ENCODE peak calls at places on chromosomes 16 and 17, in six cellular contexts. X is psoas muscle, Q is body of pancreas, G is thoracic aorta, N is cardiac muscle cell, E is ovary. C is an unnamed sample.

GRCh38 chr17:82881900-82882714 is 42.3 kb upstream of the ZNF750 start:
- DNase-seq in X (peak; percentile 85), Q (peak; percentile 50), G (no peak), N (no peak), E (no peak), C (peak; percentile 57)

GRCh38 chr17:74118504-74118903 is 85.0 kb upstream of the RPL38 start:
- DNase-seq in X (no peak), Q (no peak), G (no peak), N (peak; percentile 67), E (no peak), C (no peak)

GRCh38 chr16:2520097-2520783 is at the start of gene AMDHD2:
- DNase-seq in X (peak; percentile 95), Q (peak; percentile 87), G (peak; percentile 77), N (peak; percentile 96), E (peak; percentile 92), C (peak; percentile 94)

GRCh38 chr16:57007050-57007449 is 17.7 kb downstream of the NLRC5 start:
- DNase-seq in X (no peak), Q (no peak), G (no peak), N (no peak), E (no peak), C (no peak)

GRCh38 chr17:42659079-42659931 is at the start of gene TUBG2:
- DNase-seq in X (peak; percentile 91), Q (peak; percentile 89), G (no peak), N (peak; percentile 95), E (peak; percentile 93), C (peak; percentile 89)

GRCh38 chr17:44005865-44006580 is 1.6 kb downstream of the NAGS start:
- DNase-seq in X (peak; percentile 61), Q (peak; percentile 44), G (no peak), N (peak; percentile 35), E (peak; percentile 54), C (no peak)

GRCh38 chr17:53722407-53722806 is 100.3 kb upstream of the KIF2B start:
- DNase-seq in X (no peak), Q (no peak), G (no peak), N (no peak), E (no peak), C (no peak)

GRCh38 chr16:66927918-66928649 is 2.7 kb upstream of the RRAD start:
- DNase-seq in X (peak; percentile 92), Q (no peak), G (no peak), N (no peak), E (no peak), C (no peak)

GRCh38 chr17:44901323-44901965 is 2.2 kb upstream of the EFTUD2 start:
- DNase-seq in X (no peak), Q (no peak), G (no peak), N (no peak), E (no peak), C (no peak)

GRCh38 chr17:60473788-60474187 is 51.5 kb downstream of the CHCT1 start:
- DNase-seq in X (no peak), Q (no peak), G (no peak), N (no peak), E (no peak), C (no peak)

GRCh38 chr17:81681672-81682071 is 1.9 kb downstream of the ARL16 start:
- DNase-seq in X (peak; percentile 50), Q (peak; percentile 42), G (no peak), N (no peak), E (no peak), C (no peak)

DNA sequence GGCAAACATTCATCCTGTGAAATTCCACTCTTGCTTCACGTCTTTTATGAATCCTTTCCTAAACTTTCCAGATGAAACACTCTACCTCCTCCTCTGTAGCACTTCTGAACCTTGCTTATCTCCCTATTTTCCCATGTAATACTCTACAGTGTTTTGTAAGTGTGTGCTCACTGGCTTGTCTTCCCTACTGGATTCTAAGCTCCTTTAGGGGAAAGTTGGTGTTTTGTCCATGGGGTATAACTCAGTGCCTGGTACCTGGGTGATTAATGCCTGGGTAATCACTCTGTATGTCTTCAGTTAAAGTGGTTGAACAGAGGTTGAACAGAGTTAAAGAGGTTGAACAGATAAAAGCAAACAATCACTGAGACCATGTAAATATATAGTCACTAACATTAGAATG is 3.8 kb upstream of the KAT7 start:
- DNase-seq in X (no peak), Q (no peak), G (no peak), N (no peak), E (no peak), C (no peak)
- TF ChIP-seq CTCF in X (no peak), Q (no peak), G (no peak), N (no peak), E (no peak), C (no peak)

DNA sequence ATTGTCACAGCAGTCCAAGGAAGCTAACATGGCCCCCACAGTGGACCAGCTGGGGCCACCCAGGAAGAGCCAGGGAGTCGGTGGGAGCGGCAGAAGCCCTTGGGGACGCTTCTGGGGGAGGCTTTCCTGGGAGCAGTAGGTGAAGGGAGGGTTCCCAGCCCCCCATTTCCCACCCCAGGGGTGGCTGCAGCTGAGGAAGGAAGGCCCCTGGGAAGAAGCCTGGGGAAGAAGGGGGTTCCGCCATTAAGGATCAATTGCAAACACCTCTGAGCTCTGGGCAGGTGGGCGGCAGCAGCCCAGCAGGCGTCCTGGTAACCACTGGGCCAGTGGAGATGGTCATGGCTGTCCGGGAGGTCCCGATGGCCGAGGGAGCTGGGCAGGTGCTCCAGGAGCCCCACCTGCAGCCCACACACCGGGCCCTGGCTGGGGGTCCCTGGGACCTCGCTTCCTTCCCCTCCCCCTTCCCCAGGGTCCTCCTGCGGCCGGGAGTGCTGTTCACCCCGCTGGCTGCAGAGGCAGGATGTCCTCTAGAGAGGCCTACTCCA is 592 bp upstream of the PERCC1 start:
- DNase-seq in X (no peak), Q (no peak), G (no peak), N (no peak), E (no peak), C (no peak)
- H3K27me3 ChIP-seq in X (no peaks in the 10 kb centered on the region), Q (no peaks in the 10 kb centered on the region), G (no peaks in the 10 kb centered on the region), N (no peaks in the 10 kb centered on the region), E (no peaks in the 10 kb centered on the region), C (no peaks in the 10 kb centered on the region)

GRCh38 chr17:6853764-6854442 is 22.4 kb upstream of the TEKT1 start:
- DNase-seq in X (no peak), Q (no peak), G (no peak), N (no peak), E (no peak), C (no peak)
- H3K4me3 ChIP-seq in X (no peak overlapping the region), Q (no peak overlapping the region), G (no peak overlapping the region), N (no peak overlapping the region), E (no peak overlapping the region), C (no peak overlapping the region)

DNA sequence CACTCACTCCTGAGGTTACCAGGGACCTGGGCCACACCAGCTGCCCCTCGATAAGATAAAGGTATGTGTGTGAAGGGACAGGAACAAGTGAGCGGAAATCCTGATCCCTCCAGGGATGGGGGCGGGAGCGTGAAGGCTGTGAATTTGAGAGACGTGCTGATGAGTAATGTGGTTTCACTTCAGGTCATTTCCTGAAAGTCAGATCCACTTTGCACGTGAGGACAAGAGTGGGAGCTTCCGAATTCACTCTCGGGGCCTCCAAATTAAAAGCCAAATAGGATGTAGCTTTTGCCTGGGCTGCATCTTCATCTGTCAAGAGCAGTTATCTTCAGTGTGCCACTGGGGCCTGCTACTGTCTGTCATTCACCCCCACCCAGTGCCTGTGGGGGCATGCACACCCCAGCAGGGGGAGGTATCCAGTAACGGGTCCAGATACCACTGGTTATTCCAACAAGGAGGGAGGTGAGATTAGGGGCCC is 87.4 kb upstream of the LHX1 start:
- DNase-seq in X (no peak), Q (no peak), G (no peak), N (peak; percentile 14), E (no peak), C (no peak)
- TF ChIP-seq CTCF in X (no peak), Q (no peak), G (no peak), N (peak; percentile 27), E (no peak), C (no peak)

DNA sequence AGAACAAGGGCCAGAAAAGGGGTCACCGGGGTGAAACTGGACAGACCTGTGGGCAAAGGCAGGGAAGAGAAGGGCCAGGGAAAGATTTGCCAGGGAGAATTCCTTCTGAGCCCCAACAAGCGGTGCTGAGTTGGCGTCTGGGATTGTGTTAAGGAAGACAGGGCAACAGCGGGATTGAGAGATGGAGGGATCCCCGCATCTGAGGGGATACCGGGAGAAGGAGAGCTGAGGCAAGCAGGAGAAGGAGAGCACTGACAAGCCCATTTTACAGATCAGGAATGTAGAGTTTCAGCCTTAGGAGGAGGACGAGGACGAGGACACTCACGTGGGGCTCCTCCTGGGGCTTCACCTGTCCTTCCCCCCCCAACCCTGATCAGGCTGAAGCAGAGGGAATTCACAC is 998 bp upstream of the ABCC3 start:
- DNase-seq in X (no peak), Q (no peak), G (no peak), N (no peak), E (no peak), C (no peak)
- H3K27me3 ChIP-seq in X (peaks cover 23% of the 10 kb centered on the region), Q (no peaks in the 10 kb centered on the region), G (no peaks in the 10 kb centered on the region), N (peaks cover 71% of the 10 kb centered on the region), E (no peaks in the 10 kb centered on the region), C (peaks cover 90% of the 10 kb centered on the region)

GRCh38 chr17:78168906-78169793 is 769 bp downstream of the SYNGR2 start:
- DNase-seq in X (peak; percentile 75), Q (peak; percentile 69), G (no peak), N (peak; percentile 67), E (peak; percentile 60), C (peak; percentile 58)

GRCh38 chr17:78174332-78174869 is 6.0 kb downstream of the SYNGR2 start:
- DNase-seq in X (peak; percentile 93), Q (peak; percentile 96), G (peak; percentile 66), N (no peak), E (no peak), C (peak; percentile 85)

GRCh38 chr17:78173025-78173715 is 4.8 kb downstream of the SYNGR2 start:
- DNase-seq in X (no peak), Q (no peak), G (no peak), N (peak; percentile 60), E (no peak), C (no peak)

GRCh38 chr17:78172284-78173024 is 4.1 kb downstream of the SYNGR2 start:
- DNase-seq in X (peak; percentile 74), Q (no peak), G (no peak), N (peak; percentile 87), E (peak; percentile 65), C (peak; percentile 56)

GRCh38 chr17:78170692-78171590 is 2.6 kb downstream of the SYNGR2 start:
- DNase-seq in X (no peak), Q (no peak), G (no peak), N (no peak), E (no peak), C (no peak)
- H3K4me3 ChIP-seq in X (peak overlapping the region; percentile 49), Q (no peak overlapping the region), G (no peak overlapping the region), N (no peak overlapping the region), E (no peak overlapping the region), C (no peak overlapping the region)

GRCh38 chr17:38766341-38766740 is 13.8 kb downstream of the PSMB3 start:
- DNase-seq in X (no peak), Q (no peak), G (no peak), N (no peak), E (no peak), C (no peak)

GRCh38 chr17:38773258-38773657 is 20.7 kb downstream of the PSMB3 start:
- DNase-seq in X (no peak), Q (no peak), G (no peak), N (no peak), E (no peak), C (no peak)

DNA sequence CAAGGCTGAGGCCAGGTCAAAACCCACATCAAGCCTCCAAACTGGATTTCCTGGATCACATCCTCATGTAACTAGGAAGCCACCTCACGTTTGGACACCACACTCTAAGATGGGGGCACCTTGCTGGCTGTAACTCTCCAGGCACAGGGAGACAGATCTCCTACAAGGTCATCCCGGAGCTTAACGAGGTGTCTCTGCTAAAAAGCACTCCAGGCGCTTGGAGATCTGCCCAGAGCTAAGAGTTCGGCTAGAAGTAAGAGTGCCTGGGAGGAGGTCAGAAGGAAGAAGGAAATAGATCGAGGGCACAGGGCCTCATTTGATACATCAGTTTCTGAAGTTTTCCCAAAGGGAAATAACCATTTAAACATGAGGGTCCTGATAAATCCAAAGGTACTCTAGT is 15.9 kb downstream of the PSMB3 start:
- DNase-seq in X (no peak), Q (no peak), G (no peak), N (no peak), E (no peak), C (peak; percentile 25)
- TF ChIP-seq CTCF in X (no peak), Q (no peak), G (no peak), N (no peak), E (no peak), C (no peak)